ENCODE peak calls at places on chromosomes 5 and 9, in four cellular contexts. W is anterior cingulate cortex; G is iris pigment epithelial cell; F is stimulated activated CD4-positive, alpha-beta T cell treated with anti-CD3 and anti-CD28 coated beads, Interleukin-12 subunit alpha, Interleukin-12 subunit beta, amount 100 ng/mL, for 4 hours. L is an unnamed sample.

GRCh38 chr5:6356578-6357164 is 21.7 kb downstream of the MED10 start:
- DNase-seq in G (no peak), F (no peak), W (no peak), L (no peak)

GRCh38 chr9:90801175-90801506 is 478 bp upstream of the SYK start:
- DNase-seq in F (no peak), W (no peak), G (no peak), L (no peak)

GRCh38 chr9:105069285-105070065 is 141.5 kb upstream of the ABCA1 start:
- DNase-seq in G (peak; percentile 63), F (no peak), W (no peak), L (no peak)

GRCh38 chr5:53488195-53488594 is 7.8 kb downstream of the FST start:
- DNase-seq in F (no peak), W (no peak), G (no peak), L (no peak)

GRCh38 chr5:174205939-174206338 is 160.4 kb downstream of the NSG2 start:
- DNase-seq in F (no peak), W (no peak), G (no peak), L (no peak)

GRCh38 chr5:176415240-176416122 is 858 bp downstream of the CLTB start:
- DNase-seq in W (no peak), F (no peak), G (peak; percentile 54), L (peak; percentile 52)

GRCh38 chr9:87707805-87708500 is 18.0 kb upstream of the CTSL start:
- DNase-seq in G (peak; percentile 50), W (no peak), F (no peak), L (no peak)

GRCh38 chr9:99377790-99378775 is 156.0 kb downstream of the SEC61B start:
- DNase-seq in F (no peak), G (peak; percentile 76), W (no peak), L (no peak)

GRCh38 chr5:55551298-55551846 is 16.6 kb upstream of the PLPP1 start:
- DNase-seq in W (no peak), G (no peak), F (no peak), L (no peak)

GRCh38 chr9:78807286-78807685 is 510.4 kb downstream of the PSAT1 start:
- DNase-seq in W (no peak), G (peak; percentile 15), F (no peak), L (peak; percentile 93)

GRCh38 chr5:94375801-94376200 is 242.6 kb downstream of the KIAA0825 start:
- DNase-seq in F (no peak), G (peak; percentile 10), W (no peak), L (no peak)

GRCh38 chr9:96057155-96057554 is 181.7 kb downstream of the ERCC6L2 start:
- DNase-seq in W (no peak), G (peak; percentile 31), F (no peak), L (peak; percentile 60)

GRCh38 chr5:90135979-90136378 is 273.6 kb downstream of the CETN3 start:
- DNase-seq in W (no peak), G (no peak), F (no peak), L (no peak)

GRCh38 chr9:133994359-133995011 is 2.4 kb upstream of the VAV2 start:
- DNase-seq in G (peak; percentile 49), F (peak; percentile 80), W (no peak), L (no peak)

GRCh38 chr5:463952-464351 is 21.0 kb downstream of the EXOC3 start:
- DNase-seq in G (no peak), F (peak; percentile 77), W (no peak), L (no peak)

GRCh38 chr5:45037927-45038326 is 229.2 kb downstream of the MRPS30 start:
- DNase-seq in G (no peak), W (no peak), F (no peak), L (no peak)

GRCh38 chr5:89012361-89012760 is 129.4 kb upstream of the MEF2C start:
- DNase-seq in G (no peak), F (no peak), W (no peak), L (no peak)

GRCh38 chr5:14644623-14645237 is 19.8 kb upstream of the OTULIN start:
- DNase-seq in W (no peak), F (no peak), G (no peak), L (no peak)

GRCh38 chr9:114361542-114361941 is 26.2 kb downstream of the AKNA start:
- DNase-seq in G (no peak), F (no peak), W (no peak), L (no peak)

GRCh38 chr9:91162784-91163440 is 198.8 kb downstream of the AUH start:
- DNase-seq in W (peak; percentile 22), G (peak; percentile 38), F (no peak), L (no peak)

GRCh38 chr9:111360881-111361280 is 30.9 kb upstream of the OR2K2 start:
- DNase-seq in W (no peak), G (no peak), F (no peak), L (no peak)

GRCh38 chr9:83081846-83082245 is 18.9 kb upstream of the RASEF start:
- DNase-seq in G (no peak), W (no peak), F (no peak), L (no peak)

GRCh38 chr9:111805841-111806241 is 11.1 kb upstream of the SHOC1 start:
- DNase-seq in W (no peak), G (peak; percentile 89), F (no peak), L (peak; percentile 91)

GRCh38 chr9:113955076-113955752 is 79.1 kb downstream of the ZNF618 start:
- DNase-seq in W (no peak), F (no peak), G (peak; percentile 84), L (peak; percentile 90)

GRCh38 chr9:92618633-92619225 is 51.2 kb downstream of the IPPK start:
- DNase-seq in F (no peak), G (no peak), W (no peak), L (no peak)

GRCh38 chr5:113503146-113503545 is 10.3 kb upstream of the YTHDC2 start:
- DNase-seq in F (no peak), W (no peak), G (no peak), L (no peak)

GRCh38 chr5:88269222-88269771 is 652 bp upstream of the TMEM161B start:
- DNase-seq in W (no peak), G (no peak), F (no peak), L (peak; percentile 49)

GRCh38 chr5:155053482-155053881 is 39.9 kb downstream of the KIF4B start:
- DNase-seq in W (no peak), G (no peak), F (no peak), L (peak; percentile 5)

GRCh38 chr5:136629125-136629790 is 263.9 kb upstream of the TRPC7 start:
- DNase-seq in G (no peak), W (no peak), F (no peak), L (no peak)

GRCh38 chr5:108728566-108729305 is 19.0 kb upstream of the FER start:
- DNase-seq in W (no peak), G (no peak), F (peak; percentile 42), L (no peak)

GRCh38 chr5:132323202-132323601 is 29.0 kb downstream of the SLC22A4 start:
- DNase-seq in F (no peak), G (no peak), W (no peak), L (no peak)

GRCh38 chr9:87322840-87323635 is 174.6 kb upstream of the DAPK1 start:
- DNase-seq in F (no peak), G (peak; percentile 72), W (no peak), L (peak; percentile 16)

GRCh38 chr5:15003511-15003920 is 131.9 kb upstream of the ANKH start:
- DNase-seq in W (peak; percentile 6), F (peak; percentile 30), G (peak; percentile 79), L (peak; percentile 70)

GRCh38 chr5:126280820-126281219 is 142.4 kb upstream of the GRAMD2B start:
- DNase-seq in G (no peak), W (no peak), F (no peak), L (no peak)

GRCh38 chr5:61333351-61334223 is 1.5 kb downstream of the ZSWIM6 start:
- DNase-seq in F (no peak), G (no peak), W (no peak), L (no peak)